ENCODE peak calls at places on chromosomes 7 and 10, in four cellular contexts. B, E, T and H are unnamed samples. For H3K4me1, the result is how much of the 10 kb centered on the place peaks cover.

GRCh38 chr7:5477723-5478531 is 54.3 kb upstream of the TNRC18 start:
- DNase-seq in B (no peak), E (peak), T (no peak), H (peak)

GRCh38 chr10:101080933-101081546 is 19.3 kb downstream of the KAZALD1 start:
- DNase-seq in B (no peak), E (no peak), T (no peak), H (no peak)

GRCh38 chr7:2541291-2542010 is 13.9 kb downstream of the BRAT1 start:
- DNase-seq in B (no peak), E (no peak), T (no peak), H (no peak)

GRCh38 chr10:102302611-102303010 is 57.3 kb downstream of the GBF1 start:
- DNase-seq in B (no peak), E (no peak), T (no peak), H (no peak)

GRCh38 chr10:69383485-69384089 is 33.1 kb downstream of the TACR2 start:
- DNase-seq in B (no peak), E (no peak), T (peak), H (no peak)

GRCh38 chr7:157113607-157114006 is 25.1 kb upstream of the UBE3C start:
- DNase-seq in B (no peak), E (no peak), T (no peak), H (no peak)

GRCh38 chr10:85548038-85548437 is 818.6 kb downstream of the GRID1 start:
- DNase-seq in B (peak), E (no peak), T (peak), H (no peak)

GRCh38 chr10:188546-188945 is 53.3 kb downstream of the ZMYND11 start:
- DNase-seq in B (no peak), E (no peak), T (no peak), H (no peak)

GRCh38 chr10:47022311-47023131 is 111.3 kb downstream of the PTPN20 start:
- DNase-seq in B (no peak), E (peak), T (no peak), H (no peak)

GRCh38 chr7:70303309-70303708 is 705.0 kb downstream of the AUTS2 start:
- DNase-seq in B (no peak), E (no peak), T (no peak), H (no peak)

GRCh38 chr10:16565604-16566003 is 43.9 kb upstream of the C1QL3 start:
- DNase-seq in B (no peak), E (no peak), T (no peak), H (no peak)

GRCh38 chr10:96043895-96044580 is 655 bp downstream of the CCNJ start:
- DNase-seq in B (no peak), E (peak), T (peak), H (no peak)

GRCh38 chr10:73814896-73815718 is 3.7 kb upstream of the NDST2 start:
- DNase-seq in B (no peak), E (peak), T (no peak), H (no peak)

GRCh38 chr7:47405921-47406765 is 175.8 kb downstream of the TNS3 start:
- DNase-seq in B (no peak), E (no peak), T (peak), H (no peak)

GRCh38 chr7:3289996-3290395 is 11.1 kb upstream of the SDK1 start:
- DNase-seq in B (no peak), E (no peak), T (no peak), H (no peak)

GRCh38 chr10:91665842-91666241 is 33.0 kb upstream of the PPP1R3C start:
- DNase-seq in B (no peak), E (no peak), T (no peak), H (no peak)

GRCh38 chr7:111591-111990 is 80.8 kb upstream of the FAM20C start:
- DNase-seq in B (no peak), E (no peak), T (no peak), H (no peak)

GRCh38 chr10:111146025-111146640 is 69.3 kb downstream of the ADRA2A start:
- DNase-seq in B (no peak), E (no peak), T (no peak), H (no peak)

GRCh38 chr10:125982256-125982948 is 86.0 kb downstream of the FANK1 start:
- DNase-seq in B (peak), E (no peak), T (peak), H (peak)

GRCh38 chr7:20786779-20787651 is at the start of gene SP8:
- DNase-seq in B (no peak), E (peak), T (peak), H (no peak)

GRCh38 chr10:125127110-125127509 is 33.3 kb downstream of the CTBP2 start:
- DNase-seq in B (no peak), E (no peak), T (no peak), H (no peak)

DNA sequence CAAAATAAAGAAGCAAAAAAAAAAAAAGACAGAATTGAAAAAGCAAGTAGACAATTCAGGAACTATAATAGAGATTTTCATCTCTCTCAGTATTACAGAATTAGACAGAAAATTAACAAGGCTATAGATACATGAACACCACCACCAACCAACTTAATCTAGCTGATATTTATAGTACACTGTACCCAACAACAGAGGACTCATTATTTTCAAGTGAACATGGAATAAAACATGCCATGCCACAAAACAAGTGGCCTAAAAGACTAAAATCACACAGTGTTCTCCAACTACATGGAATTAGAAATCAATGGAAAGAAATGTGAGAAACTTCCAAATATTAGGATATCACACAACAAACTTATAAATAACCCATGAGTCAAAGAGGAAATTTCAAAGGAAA is 9.1 kb downstream of the TMEM168 start:
- DNase-seq in B (no peak), E (no peak), T (no peak), H (no peak)
- H3K4me1 ChIP-seq in B (under half), E (under half), T (under half), H (under half)

GRCh38 chr10:118497227-118497626 is 98.2 kb downstream of the PRLHR start:
- DNase-seq in B (no peak), E (peak), T (no peak), H (no peak)
- TF ChIP-seq SUZ12 in B (no peak), E (no peak), T (no peak), H (no peak)

DNA sequence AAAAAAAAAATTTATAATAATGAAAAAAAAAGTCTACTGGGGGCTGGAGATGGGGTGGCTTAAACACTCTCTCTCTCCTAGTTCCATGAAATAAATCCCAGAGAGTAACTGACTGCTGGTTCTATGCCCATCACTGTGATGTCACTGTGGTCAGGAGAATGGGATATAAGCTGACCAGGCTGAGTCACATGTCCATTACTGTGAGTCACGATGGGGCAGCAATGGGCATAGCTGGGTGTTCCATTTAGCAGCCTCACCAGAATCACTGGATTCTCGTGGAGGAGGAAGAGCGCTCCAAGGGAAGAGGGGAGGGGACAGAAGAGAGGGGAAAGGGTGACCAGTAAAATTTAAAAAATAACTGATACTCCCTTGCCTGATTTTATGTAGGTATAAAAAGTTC is 37.1 kb downstream of the MASTL start:
- DNase-seq in B (no peak), E (no peak), T (no peak), H (no peak)
- TF ChIP-seq ZNF274 in B (no peak), E (no peak), T (no peak), H (no peak)

DNA sequence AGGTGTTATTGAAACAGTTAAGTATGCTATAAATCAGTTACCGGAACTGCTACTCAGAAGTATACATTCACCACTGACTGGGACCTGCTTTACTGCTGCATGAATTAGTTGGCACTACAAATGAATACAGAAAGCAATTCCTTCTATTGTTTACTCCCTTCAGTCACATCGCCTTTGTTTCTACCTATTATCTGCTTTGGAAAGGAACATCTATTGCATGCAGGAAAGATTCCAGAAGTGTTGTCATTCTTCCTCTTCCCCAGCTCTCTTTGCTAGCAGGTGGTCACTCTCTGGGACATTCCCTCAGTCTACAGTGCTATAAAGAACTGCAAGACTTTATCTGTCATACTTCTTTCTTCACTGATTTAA is 131.3 kb downstream of the ANK3 start:
- DNase-seq in B (no peak), E (no peak), T (no peak), H (no peak)
- H3K4me1 ChIP-seq in B (under half), E (under half), T (under half), H (under half)

DNA sequence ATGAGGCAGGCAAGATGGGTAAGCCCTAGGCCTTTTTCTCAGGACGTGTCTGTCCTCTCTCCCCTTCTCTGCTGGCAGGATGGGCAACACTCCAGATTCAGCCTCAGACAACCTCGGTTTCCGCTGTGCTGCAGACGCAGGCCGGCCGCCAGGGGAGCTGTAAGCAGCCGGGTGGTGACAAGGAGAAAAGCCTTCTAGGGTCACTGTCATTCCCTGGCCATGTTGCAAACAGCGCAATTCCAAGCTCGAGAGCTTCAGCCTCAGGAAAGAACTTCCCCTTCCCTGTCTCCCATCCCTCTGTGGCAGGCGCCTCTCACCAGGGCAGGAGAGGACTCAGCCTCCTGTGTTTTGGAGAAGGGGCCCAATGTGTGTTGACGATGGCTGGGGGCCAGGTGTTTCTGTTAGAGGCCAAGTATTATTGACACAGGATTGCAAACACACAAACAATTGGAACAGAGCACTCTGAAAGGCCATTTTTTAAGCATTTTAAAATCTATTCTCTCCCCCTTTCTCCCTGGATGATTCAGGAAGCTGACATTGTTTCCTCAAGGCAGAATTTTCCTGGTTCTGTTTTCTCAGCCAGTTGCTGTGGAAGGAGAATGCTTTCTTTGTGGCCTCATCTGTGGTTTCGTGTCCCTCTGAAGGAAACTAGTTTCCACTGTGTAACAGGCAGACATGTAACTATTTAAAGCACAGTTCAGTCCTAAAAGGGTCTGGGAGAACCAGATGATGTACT is 13.1 kb downstream of the PHKG1 start:
- DNase-seq in B (no peak), E (peak), T (peak), H (no peak)
- TF ChIP-seq SUZ12 in B (no peak), E (no peak), T (no peak), H (no peak)

DNA sequence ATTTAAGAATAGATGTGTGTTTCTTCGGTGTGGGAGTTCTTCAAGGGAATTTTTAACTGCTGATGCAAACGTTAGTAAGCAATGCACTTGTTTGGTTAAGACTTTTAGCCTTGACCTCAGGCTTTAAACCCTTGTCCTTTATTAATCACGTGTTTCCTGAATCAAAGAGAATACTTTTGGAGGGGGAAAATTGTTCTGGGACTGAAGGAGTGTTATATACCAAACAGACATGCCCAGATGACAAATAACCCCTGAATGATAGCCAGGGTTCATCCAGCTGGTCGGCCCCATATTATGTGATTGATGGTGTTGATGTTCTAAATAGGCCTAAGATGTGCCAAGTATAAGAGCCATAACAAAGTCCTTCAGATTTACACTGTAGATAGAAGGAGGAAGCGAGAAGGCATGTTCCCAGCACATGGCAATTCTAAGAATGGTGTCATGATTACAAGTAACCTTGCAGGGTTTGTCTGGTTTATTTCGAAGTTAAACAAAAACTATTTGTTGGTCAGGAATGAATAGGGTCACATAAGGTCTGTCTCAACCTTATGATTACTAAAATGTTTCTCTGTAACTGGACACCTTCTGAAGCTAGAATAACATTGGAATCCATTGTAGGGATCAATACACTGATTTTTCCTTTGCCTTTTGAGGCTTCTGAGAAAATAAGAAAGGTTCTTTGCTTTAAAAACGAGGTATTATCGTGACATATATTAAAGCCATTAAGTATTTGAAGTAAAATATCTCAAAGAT is 124.2 kb upstream of the SEM1 start:
- DNase-seq in B (no peak), E (no peak), T (peak), H (no peak)
- TF ChIP-seq ZNF274 in B (no peak), E (no peak), T (no peak), H (no peak)

GRCh38 chr10:78741541-78741940 is 327.2 kb upstream of the ZMIZ1 start:
- DNase-seq in B (no peak), E (no peak), T (no peak), H (no peak)
- H3K4me1 ChIP-seq in B (under half), E (under half), T (half or more), H (under half)